ENCODE peak calls at places on chromosomes 2 and 18, in four cellular contexts. P, G, R and Z are unnamed samples.

GRCh38 chr2:178521304-178522150 is 41.3 kb downstream of the PLEKHA3 start:
- DNase-seq in P (no peak), G (no peak), R (no peak), Z (no peak)

GRCh38 chr18:73038336-73038735 is 170.5 kb upstream of the NETO1 start:
- DNase-seq in P (no peak), G (no peak), R (no peak), Z (no peak)

GRCh38 chr2:171530378-171530777 is 8.1 kb downstream of the CYBRD1 start:
- DNase-seq in P (no peak), G (no peak), R (no peak), Z (no peak)

GRCh38 chr2:177296047-177296446 is 31.5 kb upstream of the NFE2L2 start:
- DNase-seq in P (no peak), G (no peak), R (peak; percentile 21), Z (peak; percentile 9)

GRCh38 chr2:183232161-183232865 is 108.1 kb downstream of the NUP35 start:
- DNase-seq in P (no peak), G (no peak), R (no peak), Z (no peak)

GRCh38 chr2:157932480-157933205 is 56.5 kb upstream of the ACVR1 start:
- DNase-seq in P (peak; percentile 91), G (no peak), R (no peak), Z (no peak)

GRCh38 chr2:186532891-186533290 is 46.8 kb downstream of the ZC3H15 start:
- DNase-seq in P (no peak), G (no peak), R (no peak), Z (no peak)

GRCh38 chr18:9449580-9449979 is 25.7 kb upstream of the RALBP1 start:
- DNase-seq in P (no peak), G (no peak), R (no peak), Z (no peak)

GRCh38 chr18:56086176-56086575 is 498.2 kb upstream of the TCF4 start:
- DNase-seq in P (no peak), G (no peak), R (no peak), Z (no peak)

GRCh38 chr2:54964271-54964670 is 86.0 kb downstream of the RTN4 start:
- DNase-seq in P (no peak), G (no peak), R (no peak), Z (no peak)

GRCh38 chr2:48414980-48415764 is 114.8 kb upstream of the STON1 start:
- DNase-seq in P (no peak), G (no peak), R (no peak), Z (no peak)

GRCh38 chr2:12715878-12716249 is 872 bp upstream of the TRIB2 start:
- DNase-seq in P (peak; percentile 51), G (peak; percentile 86), R (peak; percentile 66), Z (peak; percentile 74)

GRCh38 chr2:23698733-23699391 is 228.1 kb downstream of the ATAD2B start:
- DNase-seq in P (no peak), G (peak; percentile 63), R (no peak), Z (peak; percentile 27)

GRCh38 chr18:40415224-40415791 is 1539.7 kb upstream of the PIK3C3 start:
- DNase-seq in P (no peak), G (no peak), R (no peak), Z (no peak)

GRCh38 chr18:5630057-5630765 is 86.4 kb upstream of the EPB41L3 start:
- DNase-seq in P (peak; percentile 77), G (peak; percentile 79), R (no peak), Z (peak; percentile 82)

GRCh38 chr2:236712961-236713673 is 143.5 kb downstream of the ACKR3 start:
- DNase-seq in P (no peak), G (no peak), R (no peak), Z (no peak)

GRCh38 chr2:238137885-238138284 is 583 bp upstream of the KLHL30 start:
- DNase-seq in P (no peak), G (no peak), R (no peak), Z (no peak)

GRCh38 chr2:224584768-224585204 is 377 bp downstream of the CUL3 start:
- DNase-seq in P (no peak), G (peak; percentile 78), R (no peak), Z (peak; percentile 50)

GRCh38 chr18:46480187-46480586 is 176.8 kb downstream of the LOXHD1 start:
- DNase-seq in P (no peak), G (no peak), R (no peak), Z (no peak)

GRCh38 chr2:143936758-143937562 is 583.0 kb downstream of the ZEB2 start:
- DNase-seq in P (peak; percentile 47), G (peak; percentile 68), R (peak; percentile 33), Z (peak; percentile 33)

GRCh38 chr2:130185896-130186295 is 3.8 kb downstream of the MZT2B start:
- DNase-seq in P (no peak), G (no peak), R (no peak), Z (no peak)